ENCODE peak calls at places on chromosome 11, in eight cellular contexts. U, L, D, K, O, Z, B and R are unnamed samples.

GRCh38 chr11:86447763-86448480 is 73.2 kb downstream of the CCDC81 start:
- DNase-seq in U (no peak), L (no peak), D (no peak), K (no peak), O (no peak), Z (no peak), B (no peak), R (no peak)

GRCh38 chr11:107770546-107770945 is 58.7 kb upstream of the SLN start:
- DNase-seq in U (peak; percentile 67), L (no peak), D (peak; percentile 6), K (no peak), O (no peak), Z (no peak), B (no peak), R (no peak)

GRCh38 chr11:86245369-86246292 is 1.1 kb downstream of the EED start:
- DNase-seq in U (peak; percentile 39), L (peak; percentile 89), D (peak; percentile 12), K (no peak), O (no peak), Z (peak; percentile 4), B (peak; percentile 10), R (peak; percentile 4)

GRCh38 chr11:69825941-69826340 is 6.7 kb upstream of the FGF3 start:
- DNase-seq in U (no peak), L (no peak), D (no peak), K (no peak), O (no peak), Z (no peak), B (no peak), R (no peak)

GRCh38 chr11:111598546-111598945 is 3.7 kb upstream of the SIK2 start:
- DNase-seq in U (peak; percentile 72), L (no peak), D (no peak), K (no peak), O (no peak), Z (no peak), B (no peak), R (no peak)

GRCh38 chr11:23594755-23595154 is 734.5 kb upstream of the CCDC179 start:
- DNase-seq in U (no peak), L (no peak), D (no peak), K (no peak), O (no peak), Z (no peak), B (no peak), R (no peak)

GRCh38 chr11:114187173-114187572 is 109.0 kb upstream of the NNMT start:
- DNase-seq in U (no peak), L (no peak), D (no peak), K (no peak), O (no peak), Z (no peak), B (no peak), R (no peak)

GRCh38 chr11:42407379-42407778 is 904.4 kb upstream of the API5 start:
- DNase-seq in U (peak; percentile 18), L (no peak), D (no peak), K (peak; percentile 89), O (peak; percentile 76), Z (no peak), B (peak; percentile 5), R (no peak)